ENCODE peak calls at places on chromosome 17, in four cellular contexts. W is upper lobe of right lung, U is RCC 7860, N is HTR-8/SVneo. I is an unnamed sample.

GRCh38 chr17:14744716-14745115 is 443.8 kb downstream of the HS3ST3B1 start:
- DNase-seq in W (no peak), U (no peak), N (no peak), I (no peak)

GRCh38 chr17:17664073-17664470 is 17.2 kb upstream of the RAI1 start:
- DNase-seq in W (no peak), N (no peak), U (no peak), I (no peak)

GRCh38 chr17:51734462-51734861 is 424.1 kb downstream of the CA10 start:
- DNase-seq in U (no peak), N (no peak), W (no peak), I (no peak)

GRCh38 chr17:57923182-57923872 is 31.9 kb downstream of the CUEDC1 start:
- DNase-seq in W (no peak), N (no peak), U (no peak), I (no peak)

GRCh38 chr17:16515933-16516332 is 23.9 kb upstream of the LRRC75A start:
- DNase-seq in N (no peak), W (no peak), U (no peak), I (no peak)

GRCh38 chr17:65531508-65532431 is 29.7 kb downstream of the AXIN2 start:
- DNase-seq in W (peak), N (no peak), U (no peak), I (no peak)

GRCh38 chr17:58377005-58377660 is 25.1 kb upstream of the SUPT4H1 start:
- DNase-seq in N (no peak), U (no peak), W (no peak), I (no peak)

GRCh38 chr17:52170963-52171572 is 12.6 kb upstream of the CA10 start:
- DNase-seq in W (no peak), U (no peak), N (no peak), I (no peak)

GRCh38 chr17:77740481-77740880 is 218.0 kb upstream of the TNRC6C start:
- DNase-seq in N (no peak), W (peak), U (no peak), I (no peak)

GRCh38 chr17:50550661-50551432 is 3.9 kb downstream of the SPATA20 start:
- DNase-seq in U (peak), N (peak), W (peak), I (no peak)

GRCh38 chr17:66290097-66290722 is 12.2 kb upstream of the PRKCA start:
- DNase-seq in N (peak), W (no peak), U (no peak), I (no peak)

GRCh38 chr17:39973496-39973895 is 7.1 kb upstream of the PSMD3 start:
- DNase-seq in W (no peak), N (no peak), U (peak), I (no peak)

GRCh38 chr17:43401293-43401692 is 2.5 kb downstream of the ARL4D start:
- DNase-seq in W (no peak), U (peak), N (peak), I (no peak)

GRCh38 chr17:3892095-3892998 is 506 bp downstream of the CAMKK1 start:
- DNase-seq in N (peak), W (peak), U (peak), I (no peak)

GRCh38 chr17:59423903-59424302 is 92.4 kb downstream of the YPEL2 start:
- DNase-seq in N (no peak), U (no peak), W (no peak), I (no peak)

GRCh38 chr17:53719229-53719628 is 103.5 kb upstream of the KIF2B start:
- DNase-seq in U (peak), W (no peak), N (no peak), I (no peak)

GRCh38 chr17:57906910-57907309 is 48.3 kb downstream of the CUEDC1 start:
- DNase-seq in N (no peak), U (no peak), W (no peak), I (no peak)

GRCh38 chr17:65017375-65017774 is 39.2 kb downstream of the GNA13 start:
- DNase-seq in N (no peak), W (no peak), U (no peak), I (no peak)

GRCh38 chr17:59491353-59492090 is 73.9 kb upstream of the DHX40 start:
- DNase-seq in N (peak), U (no peak), W (no peak), I (no peak)

GRCh38 chr17:10197721-10198508 is 491 bp downstream of the GAS7 start:
- DNase-seq in W (peak), U (no peak), N (no peak), I (no peak)

GRCh38 chr17:43661699-43662431 is at the start of gene MEOX1:
- DNase-seq in U (peak), W (no peak), N (peak), I (no peak)

GRCh38 chr17:56912105-56912999 is 1.5 kb downstream of the TRIM25 start:
- DNase-seq in N (no peak), W (no peak), U (no peak), I (no peak)

GRCh38 chr17:43814026-43814425 is 18.9 kb downstream of the MPP3 start:
- DNase-seq in U (no peak), W (no peak), N (no peak), I (no peak)

I was measured in keratinocyte.